ENCODE peak calls at places on chromosome 17, in seven cellular contexts. G is hepatocyte, U is MCF 10A, C is kidney, E is upper lobe of right lung, Q is PC-9, K is type B pancreatic cell. Y is an unnamed sample.

GRCh38 chr17:74519951-74520553 is 11.2 kb downstream of the CD300LB start:
- DNase-seq in G (no peak), U (no peak), C (no peak), E (no peak), Q (no peak), K (no peak), Y (no peak)

GRCh38 chr17:66633322-66633965 is 201.5 kb upstream of the CACNG5 start:
- DNase-seq in G (no peak), U (no peak), C (no peak), E (no peak), Q (no peak), K (no peak), Y (no peak)

GRCh38 chr17:40510328-40510648 is 8.9 kb upstream of the TNS4 start:
- DNase-seq in G (no peak), U (peak), C (no peak), E (peak), Q (peak), K (no peak), Y (peak)

GRCh38 chr17:40886090-40886489 is 1.0 kb upstream of the KRT20 start:
- DNase-seq in G (peak), U (no peak), C (no peak), E (no peak), Q (no peak), K (no peak), Y (no peak)

GRCh38 chr17:45709889-45710288 is 74.2 kb upstream of the CRHR1 start:
- DNase-seq in G (no peak), U (no peak), C (no peak), E (no peak), Q (no peak), K (no peak), Y (peak)

GRCh38 chr17:57612202-57613071 is 132.7 kb downstream of the CCDC182 start:
- DNase-seq in G (no peak), U (no peak), C (no peak), E (no peak), Q (no peak), K (no peak), Y (peak)

GRCh38 chr17:42184717-42185496 is at the start of gene HCRT:
- DNase-seq in G (no peak), U (no peak), C (no peak), E (no peak), Q (no peak), K (no peak), Y (no peak)

GRCh38 chr17:35865412-35866355 is 3.0 kb downstream of the HEATR9 start:
- DNase-seq in G (no peak), U (peak), C (no peak), E (no peak), Q (no peak), K (no peak), Y (no peak)

GRCh38 chr17:57106107-57106835 is 21.2 kb downstream of the AKAP1 start:
- DNase-seq in G (no peak), U (peak), C (peak), E (no peak), Q (no peak), K (no peak), Y (no peak)

GRCh38 chr17:57761887-57762286 is 16.8 kb upstream of the CCDC182 start:
- DNase-seq in G (no peak), U (no peak), C (no peak), E (no peak), Q (no peak), K (no peak), Y (no peak)

GRCh38 chr17:2085648-2085949 is 30.7 kb downstream of the HIC1 start:
- DNase-seq in G (no peak), U (no peak), C (no peak), E (no peak), Q (no peak), K (no peak), Y (no peak)

GRCh38 chr17:10613775-10614513 is 43.2 kb downstream of the MYH3 start:
- DNase-seq in G (no peak), U (no peak), C (no peak), E (no peak), Q (no peak), K (no peak), Y (no peak)

GRCh38 chr17:48489781-48490180 is 41.0 kb downstream of the HOXB1 start:
- DNase-seq in G (no peak), U (no peak), C (no peak), E (no peak), Q (no peak), K (no peak), Y (no peak)

GRCh38 chr17:45914036-45914717 is 19.8 kb downstream of the MAPT start:
- DNase-seq in G (no peak), U (no peak), C (no peak), E (no peak), Q (no peak), K (no peak), Y (no peak)

GRCh38 chr17:47423406-47424295 is 99.9 kb downstream of the EFCAB13 start:
- DNase-seq in G (peak), U (no peak), C (peak), E (peak), Q (no peak), K (no peak), Y (no peak)

GRCh38 chr17:29018788-29019474 is 13.1 kb upstream of the SEZ6 start:
- DNase-seq in G (no peak), U (no peak), C (no peak), E (no peak), Q (no peak), K (no peak), Y (peak)

Y was measured in posterior vena cava.